ENCODE peak calls at places on chromosomes 12 and 14, in six cellular contexts. R is SK-N-SH, A is HepG2, W is H1, F is K562, Y is GM12878. G is an unnamed sample.

GRCh38 chr12:1234073-1234472 is 243.1 kb downstream of the ERC1 start:
- DNase-seq in R (no peak), A (peak; percentile 2), W (no peak), Y (no peak), F (no peak), G (no peak)

GRCh38 chr12:127731657-127732056 is 535.3 kb upstream of the TMEM132C start:
- DNase-seq in A (no peak), R (no peak), Y (no peak), W (no peak), F (no peak), G (no peak)

GRCh38 chr12:17076335-17076734 is 470.4 kb upstream of the LMO3 start:
- DNase-seq in F (no peak), W (no peak), Y (no peak), A (peak; percentile 8), R (no peak), G (no peak)

GRCh38 chr14:64562432-64562831 is 12.7 kb downstream of the PPP1R36 start:
- DNase-seq in A (no peak), Y (no peak), F (no peak), R (no peak), W (no peak), G (no peak)

GRCh38 chr12:124588689-124589318 is 21.4 kb upstream of the NCOR2 start:
- DNase-seq in F (no peak), Y (no peak), R (no peak), A (no peak), W (no peak), G (no peak)

GRCh38 chr12:125512541-125513298 is 447.5 kb downstream of the AACS start:
- DNase-seq in F (no peak), R (no peak), W (no peak), Y (no peak), A (no peak), G (no peak)

GRCh38 chr12:76123301-76124212 is 39.1 kb upstream of the NAP1L1 start:
- DNase-seq in A (no peak), W (no peak), F (no peak), R (no peak), Y (no peak), G (no peak)

GRCh38 chr14:71475916-71476315 is 456.3 kb upstream of the RGS6 start:
- DNase-seq in R (no peak), Y (no peak), A (no peak), W (no peak), F (no peak), G (no peak)

GRCh38 chr14:79281244-79282199 is 929.8 kb downstream of the DIO2 start:
- DNase-seq in W (no peak), R (no peak), A (no peak), F (no peak), Y (no peak), G (no peak)

GRCh38 chr12:91053951-91054715 is 3.7 kb downstream of the KERA start:
- DNase-seq in A (no peak), Y (no peak), W (no peak), R (no peak), F (no peak), G (no peak)

GRCh38 chr12:13339538-13339937 is 143.0 kb downstream of the EMP1 start:
- DNase-seq in A (peak; percentile 1), W (no peak), R (no peak), Y (no peak), F (peak; percentile 6), G (peak; percentile 91)

GRCh38 chr12:69309461-69309860 is 38.7 kb upstream of the LYZ start:
- DNase-seq in R (no peak), F (no peak), A (no peak), Y (no peak), W (no peak), G (no peak)

GRCh38 chr14:92789457-92790089 is 4.5 kb upstream of the GOLGA5 start:
- DNase-seq in Y (no peak), W (no peak), F (no peak), R (no peak), A (no peak), G (no peak)

GRCh38 chr14:37198907-37199306 is 1.2 kb downstream of the MIPOL1 start:
- DNase-seq in A (no peak), Y (no peak), R (no peak), F (no peak), W (no peak), G (no peak)

GRCh38 chr12:75850751-75851462 is 180.7 kb downstream of the PHLDA1 start:
- DNase-seq in Y (no peak), A (no peak), W (no peak), F (no peak), R (no peak), G (no peak)

GRCh38 chr12:64194333-64195149 is 27.6 kb downstream of the KICS2 start:
- DNase-seq in Y (no peak), F (no peak), R (no peak), A (no peak), W (no peak), G (no peak)

GRCh38 chr12:127761880-127762279 is 505.1 kb upstream of the TMEM132C start:
- DNase-seq in R (no peak), F (no peak), Y (no peak), W (no peak), A (no peak), G (no peak)

GRCh38 chr12:88716240-88716639 is 136.0 kb upstream of the KITLG start:
- DNase-seq in W (no peak), R (no peak), F (no peak), A (no peak), Y (no peak), G (no peak)

GRCh38 chr14:101020971-101021370 is 117.4 kb upstream of the RTL1 start:
- DNase-seq in R (no peak), W (no peak), A (no peak), F (no peak), Y (no peak), G (no peak)

GRCh38 chr12:104064842-104065441 is 611 bp downstream of the HCFC2 start:
- DNase-seq in W (no peak), R (peak; percentile 34), F (no peak), Y (no peak), A (no peak), G (no peak)

GRCh38 chr12:104721065-104721458 is 237.0 kb downstream of the SLC41A2 start:
- DNase-seq in R (no peak), W (no peak), A (no peak), F (no peak), Y (no peak), G (no peak)

GRCh38 chr12:81297606-81298005 is 219.7 kb downstream of the ACSS3 start:
- DNase-seq in R (no peak), W (no peak), A (no peak), Y (no peak), F (no peak), G (no peak)

GRCh38 chr12:62977879-62978278 is 42.9 kb upstream of the PPM1H start:
- DNase-seq in W (no peak), A (no peak), Y (no peak), R (no peak), F (peak; percentile 34), G (no peak)

GRCh38 chr12:60035835-60036234 is 440.0 kb downstream of the SLC16A7 start:
- DNase-seq in A (no peak), R (no peak), F (no peak), Y (no peak), W (no peak), G (no peak)

GRCh38 chr14:61503167-61503801 is 181.9 kb downstream of the PRKCH start:
- DNase-seq in Y (peak; percentile 94), A (no peak), R (no peak), W (no peak), F (no peak), G (no peak)

GRCh38 chr12:115923851-115924250 is 353.6 kb downstream of the MED13L start:
- DNase-seq in R (no peak), F (no peak), A (no peak), W (no peak), Y (no peak), G (no peak)

GRCh38 chr12:103250487-103250886 is 245.3 kb downstream of the C12orf42 start:
- DNase-seq in Y (no peak), A (no peak), F (no peak), R (no peak), W (no peak), G (no peak)

GRCh38 chr14:22549981-22550670 is 38.9 kb downstream of the DAD1 start:
- DNase-seq in R (no peak), A (no peak), W (peak; percentile 43), F (no peak), Y (peak; percentile 87), G (no peak)

GRCh38 chr14:33914676-33915516 is 36.0 kb downstream of the EGLN3 start:
- DNase-seq in W (no peak), R (no peak), Y (no peak), F (peak; percentile 27), A (no peak), G (peak; percentile 79)

DNA sequence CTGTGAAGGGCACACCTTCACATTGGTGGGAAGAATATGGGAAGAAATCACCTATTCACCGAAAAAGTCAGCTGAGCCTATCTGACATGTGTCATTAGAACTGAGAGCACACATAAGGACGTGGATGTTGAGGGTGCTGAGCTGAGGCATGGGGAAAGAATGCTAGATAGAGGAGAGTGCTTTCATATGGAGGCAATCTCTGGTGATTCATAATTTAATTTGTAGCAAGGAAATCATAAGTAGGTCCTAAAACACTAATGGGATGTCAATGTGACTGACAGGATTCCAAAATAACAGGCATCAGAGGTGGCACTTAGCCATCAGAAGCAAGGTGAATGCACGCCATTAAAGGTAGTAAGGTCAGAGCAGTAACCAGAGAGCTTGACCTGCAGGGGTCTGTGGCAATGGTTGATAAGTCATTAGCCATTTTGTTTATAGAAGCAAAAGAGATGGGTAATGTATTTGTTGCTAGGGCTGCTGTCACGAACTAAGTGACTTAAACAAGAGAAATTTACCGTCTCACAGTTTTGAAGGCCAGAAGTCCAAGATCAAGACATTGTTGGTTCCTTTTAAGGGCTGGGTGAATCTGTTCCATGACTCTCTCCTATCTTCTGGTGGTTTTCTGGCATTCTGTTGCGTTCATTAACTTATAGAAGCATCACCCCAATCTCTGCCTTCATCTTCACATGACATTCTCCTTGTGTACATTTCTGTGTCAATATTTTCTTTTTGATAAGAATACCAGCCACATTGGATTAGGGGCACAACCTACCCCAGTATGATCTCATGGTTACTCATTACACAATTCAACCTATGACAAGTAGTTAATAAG is 69.3 kb downstream of the ANKS1B start:
- DNase-seq in R (no peak), F (no peak), Y (no peak), A (no peak), W (no peak), G (no peak)
- TF ChIP-seq YY1 in R (peak; percentile 13), F (no peak), Y (no peak), A (no peak), W (no peak), G (no peak)

GRCh38 chr12:117097159-117097558 is 2.1 kb downstream of the TESC start:
- DNase-seq in W (no peak), Y (no peak), F (no peak), R (no peak), A (no peak), G (no peak)
- TF ChIP-seq MAX in W (no peak), Y (no peak), F (no peak), R (no peak), A (no peak), G (no peak)

DNA sequence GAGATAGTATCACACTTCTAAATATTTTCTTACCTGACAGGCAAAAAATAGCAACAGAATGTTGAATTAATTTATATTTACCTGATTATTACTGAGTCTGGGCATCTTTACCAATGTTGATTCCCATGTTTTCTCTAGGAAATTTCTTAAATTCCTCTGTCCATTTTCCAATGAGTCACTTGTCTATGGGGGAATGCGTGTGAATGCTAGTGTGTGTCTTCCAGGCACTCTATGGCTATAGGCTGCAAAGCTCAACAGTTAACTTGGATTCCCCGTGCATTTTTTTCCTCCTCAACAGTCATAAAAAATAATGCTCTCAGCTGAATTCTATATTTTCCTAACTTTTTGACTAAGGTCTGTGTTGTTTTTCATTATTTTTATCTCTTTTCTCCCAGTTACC is 1385.8 kb upstream of the FLRT2 start:
- DNase-seq in Y (no peak), W (no peak), R (no peak), F (no peak), A (no peak), G (no peak)
- TF ChIP-seq SIN3A in Y (no peak), W (no peak), R (no peak), F (no peak), A (no peak), G (no peak)

GRCh38 chr14:48937796-48938195 is 648.4 kb downstream of the RPS29 start:
- DNase-seq in Y (no peak), R (peak; percentile 1), F (no peak), W (no peak), A (no peak), G (no peak)
- TF ChIP-seq YY1 in Y (no peak), R (no peak), F (no peak), W (no peak), A (no peak), G (no peak)